ENCODE peak calls at places on chromosomes 16 and 17, in seven cellular contexts. D is SK-N-SH, Q is HCT116, H is GM12878, A is H1, X is K562, E is HepG2. F is an unnamed sample. For H3K9me3, the result is how much of the 10 kb centered on the place peaks cover.

GRCh38 chr16:75181630-75182029 is 25.3 kb downstream of the CTRB2 start:
- DNase-seq in D (no peak), Q (no peak), H (no peak), A (no peak), X (no peak), E (no peak), F (no peak)

GRCh38 chr17:61002316-61002736 is 324.7 kb downstream of the BCAS3 start:
- DNase-seq in D (peak), Q (peak), H (no peak), A (no peak), X (peak), E (peak), F (peak)

GRCh38 chr17:41417576-41418015 is 6.8 kb downstream of the KRT37 start:
- DNase-seq in D (peak), Q (no peak), H (no peak), A (peak), X (peak), E (peak), F (no peak)

GRCh38 chr17:7893226-7893880 is 4.8 kb downstream of the CHD3 start:
- DNase-seq in D (no peak), Q (no peak), H (no peak), A (no peak), X (no peak), E (no peak), F (no peak)

GRCh38 chr17:81394377-81394747 is 895 bp upstream of the BAHCC1 start:
- DNase-seq in D (no peak), Q (no peak), H (no peak), A (no peak), X (no peak), E (no peak), F (no peak)

GRCh38 chr17:45247429-45248131 is 14.3 kb downstream of the SPATA32 start:
- DNase-seq in D (peak), Q (peak), H (peak), A (peak), X (peak), E (peak), F (peak)

GRCh38 chr16:85592700-85593502 is 20.2 kb upstream of the GSE1 start:
- DNase-seq in D (no peak), Q (no peak), H (no peak), A (no peak), X (peak), E (no peak), F (no peak)

GRCh38 chr16:19733551-19733950 is 15.5 kb downstream of the IQCK start:
- DNase-seq in D (no peak), Q (no peak), H (no peak), A (no peak), X (no peak), E (no peak), F (no peak)

GRCh38 chr16:57688987-57689771 is 5.4 kb upstream of the DRC7 start:
- DNase-seq in D (peak), Q (no peak), H (no peak), A (no peak), X (no peak), E (no peak), F (no peak)

GRCh38 chr17:48556534-48557401 is 11.9 kb upstream of the HOXB2 start:
- DNase-seq in D (no peak), Q (no peak), H (no peak), A (no peak), X (no peak), E (no peak), F (no peak)

GRCh38 chr16:75074920-75075687 is 41.5 kb downstream of the LDHD start:
- DNase-seq in D (no peak), Q (no peak), H (peak), A (no peak), X (peak), E (no peak), F (no peak)

GRCh38 chr17:13385481-13385907 is 216.2 kb downstream of the HS3ST3A1 start:
- DNase-seq in D (no peak), Q (no peak), H (no peak), A (no peak), X (no peak), E (no peak), F (no peak)

GRCh38 chr17:56389356-56389755 is 204.1 kb upstream of the NOG start:
- DNase-seq in D (no peak), Q (no peak), H (no peak), A (no peak), X (no peak), E (no peak), F (no peak)

GRCh38 chr17:29838961-29839360 is 91.1 kb downstream of the SSH2 start:
- DNase-seq in D (peak), Q (no peak), H (no peak), A (peak), X (no peak), E (no peak), F (peak)

GRCh38 chr17:47982091-47982617 is 11.2 kb downstream of the CDK5RAP3 start:
- DNase-seq in D (peak), Q (no peak), H (no peak), A (no peak), X (peak), E (no peak), F (no peak)

GRCh38 chr16:89312194-89312593 is 94.7 kb downstream of the ZNF778 start:
- DNase-seq in D (no peak), Q (no peak), H (no peak), A (no peak), X (no peak), E (no peak), F (no peak)

GRCh38 chr17:2964831-2965230 is 98.6 kb downstream of the OR1D5 start:
- DNase-seq in D (no peak), Q (no peak), H (no peak), A (no peak), X (no peak), E (no peak), F (no peak)

GRCh38 chr17:17021194-17021863 is 20.9 kb upstream of the MPRIP start:
- DNase-seq in D (no peak), Q (no peak), H (no peak), A (no peak), X (peak), E (peak), F (no peak)

GRCh38 chr17:17019891-17020456 is 22.3 kb upstream of the MPRIP start:
- DNase-seq in D (no peak), Q (no peak), H (no peak), A (no peak), X (no peak), E (no peak), F (no peak)

GRCh38 chr17:17022011-17022800 is 20.1 kb upstream of the MPRIP start:
- DNase-seq in D (no peak), Q (no peak), H (no peak), A (no peak), X (no peak), E (no peak), F (no peak)

GRCh38 chr17:17019430-17019762 is 22.9 kb upstream of the MPRIP start:
- DNase-seq in D (no peak), Q (no peak), H (no peak), A (no peak), X (no peak), E (no peak), F (no peak)

GRCh38 chr17:17020821-17021193 is 21.4 kb upstream of the MPRIP start:
- DNase-seq in D (no peak), Q (no peak), H (no peak), A (no peak), X (no peak), E (no peak), F (no peak)
- TF ChIP-seq YY1 in D (no peak), Q (no peak), H (no peak), A (no peak), X (no peak), E (no peak), F (no peak)

DNA sequence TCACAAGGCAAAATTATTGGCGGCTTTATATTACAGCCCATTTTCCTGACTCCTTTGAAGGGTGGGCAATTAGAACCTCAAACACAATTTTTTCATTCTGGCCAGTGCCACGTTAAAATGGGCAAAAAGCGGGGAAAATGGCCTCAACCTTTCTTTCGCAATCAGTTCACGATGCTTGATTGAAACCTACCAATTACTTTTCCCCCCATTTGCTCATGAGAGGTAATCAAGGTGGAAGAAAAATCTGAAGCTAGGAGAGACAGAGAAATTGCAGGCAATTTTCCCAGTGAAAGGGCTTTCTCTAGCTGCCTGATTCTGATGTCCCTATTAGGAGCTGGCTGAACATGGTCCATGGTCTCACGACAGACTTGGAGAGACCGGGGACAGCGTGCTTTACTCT is 215.1 kb downstream of the SLC39A11 start:
- DNase-seq in D (no peak), Q (no peak), H (no peak), A (no peak), X (no peak), E (no peak), F (no peak)
- H3K9me3 ChIP-seq in D (under half), Q (under half), H (under half), A (under half), X (under half), E (under half), F (under half)

GRCh38 chr16:70724146-70725023 is 38.5 kb upstream of the MTSS2 start:
- DNase-seq in D (no peak), Q (no peak), H (no peak), A (no peak), X (no peak), E (peak), F (no peak)

GRCh38 chr16:70728145-70728544 is 42.3 kb upstream of the MTSS2 start:
- DNase-seq in D (no peak), Q (no peak), H (no peak), A (no peak), X (no peak), E (no peak), F (no peak)

GRCh38 chr16:70725024-70725911 is 39.4 kb upstream of the MTSS2 start:
- DNase-seq in D (no peak), Q (no peak), H (no peak), A (no peak), X (no peak), E (peak), F (no peak)

GRCh38 chr16:70726869-70727494 is 41.1 kb upstream of the MTSS2 start:
- DNase-seq in D (no peak), Q (no peak), H (no peak), A (no peak), X (no peak), E (no peak), F (no peak)

DNA sequence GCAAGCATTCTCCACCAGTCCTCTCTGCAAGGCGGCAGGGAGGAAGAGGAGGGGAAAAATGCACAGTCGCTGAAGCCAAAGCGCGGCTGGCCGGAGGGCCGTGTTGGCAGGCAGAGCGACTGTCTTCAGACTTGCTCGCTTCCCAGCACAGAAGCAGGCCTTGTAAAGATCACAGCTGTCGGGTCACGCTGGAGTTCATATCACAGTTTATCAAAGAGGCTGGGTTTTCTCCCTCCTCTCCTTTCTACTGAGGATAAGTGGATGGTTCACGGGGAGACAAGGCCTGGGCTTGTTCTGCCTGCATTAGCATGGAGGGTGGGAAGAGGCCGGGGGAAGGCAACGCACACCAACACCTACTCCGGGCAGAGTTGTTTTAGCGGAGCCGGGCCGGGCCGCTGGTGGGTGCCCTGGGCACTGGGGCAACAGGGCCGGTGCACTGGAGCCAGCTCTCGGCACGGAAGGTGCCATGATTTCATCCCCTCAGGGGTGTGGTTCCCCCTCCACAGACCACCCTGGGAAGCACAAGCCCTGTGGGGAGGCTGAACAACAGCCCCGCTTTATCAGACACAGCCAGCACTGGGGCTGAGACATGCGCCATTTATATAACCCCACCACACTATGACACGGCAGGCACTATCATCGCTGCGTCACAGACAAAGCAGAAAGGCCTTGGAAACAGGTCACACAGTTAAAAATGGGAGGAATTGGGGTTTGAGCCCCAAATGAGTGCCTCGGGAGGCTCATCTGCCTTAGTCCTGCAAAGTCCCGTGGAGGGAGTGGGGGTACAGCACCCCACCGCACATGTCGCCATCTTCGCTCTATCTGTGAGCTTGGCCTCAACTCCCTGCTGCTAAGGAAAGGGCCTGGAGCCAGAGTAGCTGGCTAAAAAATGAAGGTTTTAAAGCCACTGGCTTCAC is 40.3 kb upstream of the MTSS2 start:
- DNase-seq in D (no peak), Q (no peak), H (no peak), A (no peak), X (peak), E (no peak), F (no peak)
- TF ChIP-seq YY1 in D (no peak), Q (no peak), H (no peak), A (no peak), X (peak), E (no peak), F (no peak)

GRCh38 chr17:35297666-35298065 is 54.8 kb downstream of the SLFN5 start:
- DNase-seq in D (no peak), Q (no peak), H (no peak), A (no peak), X (no peak), E (no peak), F (no peak)

GRCh38 chr17:35294756-35295155 is 51.9 kb downstream of the SLFN5 start:
- DNase-seq in D (no peak), Q (no peak), H (no peak), A (no peak), X (no peak), E (no peak), F (no peak)

GRCh38 chr17:35299108-35299507 is 56.2 kb downstream of the SLFN5 start:
- DNase-seq in D (no peak), Q (no peak), H (no peak), A (no peak), X (no peak), E (no peak), F (no peak)

GRCh38 chr17:35295686-35296085 is 52.8 kb downstream of the SLFN5 start:
- DNase-seq in D (no peak), Q (no peak), H (no peak), A (no peak), X (no peak), E (no peak), F (no peak)

GRCh38 chr17:35298639-35299038 is 55.8 kb downstream of the SLFN5 start:
- DNase-seq in D (no peak), Q (no peak), H (no peak), A (no peak), X (no peak), E (no peak), F (no peak)
- H3K9me3 ChIP-seq in D (under half), Q (under half), H (under half), A (under half), X (under half), E (under half), F (under half)

GRCh38 chr17:79020631-79021301 is 3.2 kb upstream of the C1QTNF1 start:
- DNase-seq in D (no peak), Q (no peak), H (no peak), A (no peak), X (no peak), E (no peak), F (no peak)
- TF ChIP-seq YY1 in D (no peak), Q (no peak), H (no peak), A (no peak), X (no peak), E (no peak), F (no peak)

GRCh38 chr16:2808181-2808580 is 8.9 kb upstream of the PRSS21 start:
- DNase-seq in D (no peak), Q (no peak), H (no peak), A (no peak), X (no peak), E (no peak), F (no peak)
- H3K9me3 ChIP-seq in D (under half), Q (under half), H (under half), A (under half), X (under half), E (under half), F (under half)

F was measured in NT2/D1.